ENCODE peak calls at places on chromosomes 4 and X, in five cellular contexts. M, D, Q, V and L are unnamed samples.

GRCh38 chrX:101208152-101208905 is 11.3 kb upstream of the DRP2 start:
- DNase-seq in M (peak; percentile 80), Q (peak; percentile 4), V (no peak), D (no peak), L (no peak)

GRCh38 chr4:30863031-30863430 is 142.9 kb downstream of the PCDH7 start:
- DNase-seq in M (peak; percentile 27), D (no peak), V (no peak), Q (no peak), L (no peak)

GRCh38 chr4:73528171-73528570 is 46.6 kb downstream of the AFM start:
- DNase-seq in M (no peak), V (no peak), Q (no peak), D (no peak), L (no peak)

GRCh38 chr4:112099701-112100289 is 45.5 kb upstream of the FAM241A start:
- DNase-seq in D (peak; percentile 59), V (no peak), M (no peak), Q (peak; percentile 57), L (no peak)

GRCh38 chr4:127759893-127760292 is 22.2 kb upstream of the HSPA4L start:
- DNase-seq in Q (peak; percentile 7), V (no peak), D (no peak), M (no peak), L (no peak)

GRCh38 chr4:185931375-185931774 is 119.4 kb upstream of the SORBS2 start:
- DNase-seq in Q (no peak), D (no peak), V (no peak), M (no peak), L (no peak)

GRCh38 chrX:4547218-4547836 is 833.9 kb upstream of the PRKX start:
- DNase-seq in V (peak; percentile 12), D (peak; percentile 67), Q (peak; percentile 8), M (peak; percentile 11), L (no peak)

GRCh38 chrX:51459125-51459524 is 37.3 kb downstream of the NUDT11 start:
- DNase-seq in D (peak; percentile 30), Q (peak; percentile 3), V (no peak), M (peak; percentile 31), L (no peak)

GRCh38 chrX:22629105-22629725 is 356.5 kb downstream of the CBLL2 start:
- DNase-seq in Q (no peak), D (peak; percentile 28), V (no peak), M (peak; percentile 64), L (no peak)

GRCh38 chr4:120432451-120432850 is 365.8 kb upstream of the MAD2L1 start:
- DNase-seq in D (no peak), M (no peak), V (no peak), Q (no peak), L (no peak)

GRCh38 chrX:140775211-140775610 is 65.7 kb downstream of the LINC00632 start:
- DNase-seq in Q (no peak), D (no peak), V (no peak), M (no peak), L (no peak)

GRCh38 chr4:3232001-3232400 is 17.0 kb upstream of the MSANTD1 start:
- DNase-seq in Q (no peak), M (no peak), D (no peak), V (no peak), L (no peak)

GRCh38 chrX:13293700-13294099 is 26.2 kb downstream of the ATXN3L start:
- DNase-seq in Q (no peak), M (no peak), V (no peak), D (no peak), L (no peak)

GRCh38 chr4:63063765-63064164 is 1345.5 kb downstream of the TECRL start:
- DNase-seq in V (no peak), Q (no peak), M (no peak), D (peak; percentile 49), L (no peak)

GRCh38 chrX:107743995-107744394 is 31.6 kb downstream of the TSC22D3 start:
- DNase-seq in M (no peak), V (no peak), D (no peak), Q (no peak), L (no peak)

GRCh38 chr4:126106658-126107057 is 791.9 kb downstream of the FAT4 start:
- DNase-seq in M (no peak), V (no peak), Q (peak; percentile 16), D (peak; percentile 49), L (no peak)

GRCh38 chr4:186191266-186192067 is at the start of gene CYP4V2:
- DNase-seq in D (peak; percentile 67), V (peak; percentile 58), Q (peak; percentile 60), M (peak; percentile 43), L (peak; percentile 68)

GRCh38 chr4:104758574-104758973 is 263.9 kb upstream of the CXXC4 start:
- DNase-seq in Q (no peak), D (no peak), V (no peak), M (no peak), L (no peak)

DNA sequence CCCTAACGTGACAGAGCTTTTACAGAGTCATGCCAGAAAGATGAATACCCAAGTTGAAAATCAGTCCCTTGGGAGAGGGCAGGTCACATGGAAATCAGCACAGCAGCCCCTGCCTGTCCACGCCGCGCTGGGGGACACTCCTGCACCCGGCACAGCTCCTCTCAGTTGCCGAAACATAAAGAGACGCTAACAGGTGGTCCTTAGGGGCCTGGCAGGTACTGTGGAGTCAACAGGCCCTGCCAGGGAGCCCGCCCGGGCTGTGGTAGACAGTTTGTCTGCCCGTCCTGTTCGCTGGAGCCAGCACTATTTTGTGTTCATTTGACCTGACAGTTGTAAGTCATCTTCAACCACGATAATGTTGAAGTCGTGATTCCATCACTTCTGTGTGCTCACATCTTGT is 30.5 kb downstream of the NELFA start:
- DNase-seq in V (no peak), Q (no peak), D (no peak), M (no peak), L (no peak)
- H3K36me3 ChIP-seq in V (no peaks in the 10 kb centered on the region), Q (peaks cover 48% of the 10 kb centered on the region), D (peaks cover 89% of the 10 kb centered on the region), M (peaks cover 43% of the 10 kb centered on the region), L (peaks cover 14% of the 10 kb centered on the region)

DNA sequence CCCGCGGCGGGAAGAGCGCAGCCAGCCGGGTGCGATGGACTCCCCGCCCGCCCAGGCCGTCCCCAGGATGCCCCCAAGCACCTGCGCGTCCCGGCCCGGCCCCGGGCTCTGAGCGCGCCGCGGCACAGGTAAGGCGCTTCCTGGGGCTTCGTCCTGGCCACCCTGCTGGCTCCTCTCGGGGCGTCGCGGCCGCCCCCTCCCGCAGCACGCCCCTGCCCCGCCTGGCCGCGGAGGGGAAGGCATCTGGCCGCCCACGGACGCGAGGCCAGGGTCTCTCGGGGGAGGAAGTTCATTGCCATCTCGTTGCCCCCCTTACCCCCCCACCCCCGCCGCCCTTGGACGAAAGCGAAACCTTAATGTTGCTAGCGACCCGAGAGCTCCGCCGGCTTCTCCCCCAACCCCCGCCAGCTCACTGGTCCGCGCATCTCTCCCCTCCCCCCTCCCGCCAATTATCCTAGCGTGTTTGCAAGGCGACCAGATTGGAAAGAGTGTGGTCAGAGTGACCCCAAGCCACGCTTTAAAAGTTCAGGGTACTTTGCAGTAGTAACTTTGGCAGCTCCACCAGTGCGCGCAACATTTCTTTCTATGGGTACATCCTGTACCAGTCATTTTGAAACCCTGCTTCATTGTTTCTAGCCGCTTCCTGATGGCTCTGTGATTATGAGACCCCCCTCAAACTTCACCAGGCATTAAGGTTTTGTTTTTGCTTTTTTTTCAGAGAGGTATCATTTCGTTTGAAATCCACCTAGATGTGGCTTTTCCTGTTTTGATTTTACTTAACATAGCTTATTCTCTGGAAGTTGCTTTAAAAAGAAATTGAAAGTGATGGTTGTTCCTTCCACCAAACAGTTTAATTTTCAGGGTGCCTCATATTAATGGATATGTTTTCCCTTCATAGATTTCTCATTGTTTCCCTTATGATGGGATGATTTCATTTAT is 606 bp downstream of the TBC1D1 start:
- DNase-seq in D (peak; percentile 34), V (no peak), M (no peak), Q (no peak), L (peak; percentile 48)
- H3K27ac ChIP-seq in D (no peak overlapping the region), V (peak overlapping the region; percentile 84), M (no peak overlapping the region), Q (no peak overlapping the region), L (peak overlapping the region; percentile 53)

GRCh38 chr4:507745-508512 is 8.9 kb downstream of the PIGG start:
- DNase-seq in Q (no peak), M (no peak), D (no peak), V (no peak), L (no peak)

GRCh38 chr4:504076-504475 is 5.1 kb downstream of the PIGG start:
- DNase-seq in V (no peak), D (no peak), M (peak; percentile 77), Q (no peak), L (no peak)

GRCh38 chr4:508675-509373 is 9.8 kb downstream of the PIGG start:
- DNase-seq in Q (no peak), V (no peak), D (no peak), M (no peak), L (no peak)

GRCh38 chr4:513327-513726 is 14.3 kb downstream of the PIGG start:
- DNase-seq in Q (no peak), V (no peak), M (no peak), D (no peak), L (no peak)

GRCh38 chr4:509374-509676 is 10.3 kb downstream of the PIGG start:
- DNase-seq in V (no peak), Q (no peak), M (no peak), D (no peak), L (no peak)
- H3K36me3 ChIP-seq in V (peaks cover 3% of the 10 kb centered on the region), Q (peaks cover 22% of the 10 kb centered on the region), M (peaks cover 46% of the 10 kb centered on the region), D (peaks cover 84% of the 10 kb centered on the region), L (peaks cover 38% of the 10 kb centered on the region)

DNA sequence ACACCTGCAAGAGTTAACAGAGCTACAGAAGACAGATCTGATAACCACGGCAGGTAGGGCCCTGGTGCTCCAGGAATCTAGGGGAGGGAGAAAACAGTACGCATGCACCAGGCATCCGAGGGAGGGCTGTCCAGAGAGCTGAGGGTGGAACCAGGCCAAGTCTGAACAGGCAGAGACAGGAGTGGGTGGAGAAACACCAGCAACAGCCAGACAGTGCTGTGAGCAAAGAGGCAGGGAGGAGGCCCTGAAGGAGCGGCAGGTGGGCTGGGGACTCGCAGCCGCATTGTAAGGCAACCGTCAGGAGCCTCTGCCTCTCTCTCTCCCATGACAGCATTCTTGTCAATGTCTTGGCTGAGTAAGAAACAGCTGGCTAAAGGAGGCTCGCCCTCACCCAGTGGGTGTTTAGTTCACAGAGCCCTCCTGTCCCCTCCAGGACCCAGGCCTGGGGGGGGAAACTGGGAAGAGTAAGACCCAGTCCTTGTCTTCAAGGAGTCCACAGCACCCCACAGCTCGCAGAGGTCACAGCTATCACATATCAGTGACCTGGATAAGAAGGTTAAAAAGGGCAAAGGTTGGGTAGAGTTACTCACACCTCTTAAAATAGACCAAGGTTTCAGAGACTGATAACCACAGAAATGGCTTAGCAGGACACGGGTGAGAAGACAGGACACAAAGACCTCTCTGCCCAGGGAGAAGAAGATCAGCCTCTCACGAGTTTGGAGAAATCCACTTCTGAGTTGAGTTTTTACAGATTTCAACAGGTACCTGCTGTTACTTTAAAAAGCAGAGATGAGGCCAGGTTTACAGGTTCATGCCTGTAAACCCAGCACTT is 10.5 kb downstream of the ACSL1 start:
- DNase-seq in D (peak; percentile 69), V (peak; percentile 48), M (peak; percentile 80), Q (peak; percentile 74), L (no peak)
- H3K27ac ChIP-seq in D (no peak overlapping the region), V (peak overlapping the region; percentile 68), M (no peak overlapping the region), Q (no peak overlapping the region), L (peak overlapping the region; percentile 9)

DNA sequence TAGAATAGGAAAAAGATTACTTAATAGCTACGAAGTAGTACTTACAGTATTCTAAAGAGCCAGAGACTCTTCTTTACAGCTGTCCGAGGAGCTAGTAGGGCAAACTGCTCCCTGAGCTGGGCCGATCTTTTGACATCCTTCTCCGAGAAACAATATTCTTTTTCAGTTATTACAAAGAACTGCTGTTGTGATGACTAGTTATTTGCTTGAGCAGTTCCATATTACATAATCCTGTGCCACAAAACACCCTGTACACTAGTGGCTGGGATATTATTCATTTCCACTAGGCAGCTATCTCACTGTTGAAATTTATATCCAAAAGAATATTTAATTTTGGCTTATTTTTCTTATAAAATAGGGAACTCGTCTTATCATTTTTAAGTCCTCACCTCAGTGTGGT is 278.3 kb downstream of the CHIC1 start:
- DNase-seq in D (no peak), Q (no peak), M (no peak), V (no peak), L (no peak)
- H3K36me3 ChIP-seq in D (no peaks in the 10 kb centered on the region), Q (no peaks in the 10 kb centered on the region), M (peaks cover 2% of the 10 kb centered on the region), V (no peaks in the 10 kb centered on the region), L (no peaks in the 10 kb centered on the region)